ENCODE peak calls at places on chromosome 22, in four cellular contexts. O is activated T-cell treated with anti-CD3 and anti-CD28 coated beads, Interleukin-2, amount 50 U/mL, for 4 hours; S is activated CD8-positive, alpha-beta memory T cell treated with anti-CD3 and anti-CD28 coated beads, Interleukin-2, amount 10 ng/mL, durations not matched to agents 7 days and 5 days; U is NCI-H1417. A is an unnamed sample.

GRCh38 chr22:16917144-16918003 is 90.6 kb downstream of the GAB4 start:
- DNase-seq in O (peak; percentile 34), S (peak; percentile 71), U (peak; percentile 78), A (peak; percentile 51)

GRCh38 chr22:17065433-17065832 is 19.4 kb upstream of the IL17RA start:
- DNase-seq in O (no peak), S (no peak), U (no peak), A (no peak)

GRCh38 chr22:19195796-19196731 is 17.5 kb upstream of the SLC25A1 start:
- DNase-seq in O (no peak), S (peak; percentile 71), U (no peak), A (no peak)

GRCh38 chr22:42451499-42452145 is 19.4 kb upstream of the NFAM1 start:
- DNase-seq in O (no peak), S (no peak), U (no peak), A (no peak)

GRCh38 chr22:46931881-46932280 is 169.4 kb downstream of the TBC1D22A start:
- DNase-seq in O (no peak), S (peak; percentile 19), U (no peak), A (no peak)

GRCh38 chr22:44972363-44973083 is 37.3 kb downstream of the PHF21B start:
- DNase-seq in O (no peak), S (no peak), U (peak; percentile 51), A (peak; percentile 50)

GRCh38 chr22:20509344-20510047 is 2.1 kb downstream of the MED15 start:
- DNase-seq in O (peak; percentile 54), S (peak; percentile 56), U (no peak), A (no peak)

GRCh38 chr22:41425704-41426365 is 20.8 kb downstream of the TOB2 start:
- DNase-seq in O (no peak), S (peak; percentile 79), U (no peak), A (no peak)

GRCh38 chr22:46031561-46031960 is 54.6 kb upstream of the WNT7B start:
- DNase-seq in O (no peak), S (no peak), U (no peak), A (no peak)

GRCh38 chr22:38751422-38752346 is 4.1 kb downstream of the SUN2 start:
- DNase-seq in O (peak; percentile 36), S (peak; percentile 93), U (no peak), A (no peak)

GRCh38 chr22:44108806-44109385 is 71.8 kb upstream of the PARVG start:
- DNase-seq in O (no peak), S (no peak), U (no peak), A (no peak)

GRCh38 chr22:25136953-25137576 is 62.6 kb upstream of the CRYBB3 start:
- DNase-seq in O (no peak), S (no peak), U (no peak), A (no peak)

GRCh38 chr22:44220727-44221680 is 40.3 kb downstream of the PARVG start:
- DNase-seq in O (no peak), S (peak; percentile 28), U (no peak), A (no peak)

GRCh38 chr22:42217019-42217751 is 53.3 kb downstream of the TCF20 start:
- DNase-seq in O (no peak), S (peak; percentile 60), U (no peak), A (no peak)

GRCh38 chr22:49767355-49768062 is 60.2 kb downstream of the BRD1 start:
- DNase-seq in O (peak; percentile 10), S (no peak), U (peak; percentile 20), A (no peak)

GRCh38 chr22:25753252-25753651 is 11.3 kb downstream of the MYO18B start:
- DNase-seq in O (no peak), S (no peak), U (no peak), A (no peak)

GRCh38 chr22:29617922-29618629 is 14.6 kb downstream of the NF2 start:
- DNase-seq in O (no peak), S (no peak), U (peak; percentile 84), A (peak; percentile 16)

GRCh38 chr22:23213031-23213555 is 32.8 kb downstream of the BCR start:
- DNase-seq in O (no peak), S (no peak), U (no peak), A (no peak)

GRCh38 chr22:35578836-35579575 is 38.1 kb downstream of the MB start:
- DNase-seq in O (no peak), S (no peak), U (no peak), A (no peak)

GRCh38 chr22:39422101-39422500 is 22.5 kb downstream of the TAB1 start:
- DNase-seq in O (no peak), S (no peak), U (no peak), A (no peak)

GRCh38 chr22:19643448-19644313 is 70.6 kb upstream of the SEPTIN5 start:
- DNase-seq in O (no peak), S (no peak), U (no peak), A (no peak)

GRCh38 chr22:38040953-38041759 is 16.0 kb upstream of the PICK1 start:
- DNase-seq in O (no peak), S (no peak), U (no peak), A (no peak)

A was measured in COR-L47.